ENCODE peak calls at places on chromosomes 6 and 20, in ten cellular contexts. G is AG09319; D is B cell; M is AG08396; E is stimulated activated CD4-positive, alpha-beta T cell treated with anti-CD3 and anti-CD28 coated beads, Interleukin-1b, Interleukin-23, amount 100 ng/mL, for 1 hour; H is activated CD4-positive, CD25-positive, alpha-beta regulatory T cell treated with anti-CD3 and anti-CD28 coated beads, Interleukin-2, amount 50 U/mL, for 72 hours; S is left lobe of liver; Z is stimulated activated effector memory CD8-positive, alpha-beta T cell treated with anti-CD3 and anti-CD28 coated beads, Interleukin-12 subunit alpha, Interleukin-12 subunit beta, amount 100 ng/mL, for 72 hours; U is GM10248; L is EH. F is an unnamed sample.

GRCh38 chr6:125142614-125143013 is 11.0 kb upstream of the TPD52L1 start:
- DNase-seq in Z (no peak), E (no peak), U (no peak), L (peak), S (no peak), M (no peak), G (no peak), D (no peak), H (no peak), F (no peak)

GRCh38 chr6:4853349-4853748 is 77.1 kb downstream of the CDYL start:
- DNase-seq in L (peak), G (no peak), E (no peak), H (no peak), S (no peak), Z (no peak), D (no peak), U (no peak), M (no peak), F (no peak)

GRCh38 chr6:156336096-156336495 is 441.1 kb upstream of the ARID1B start:
- DNase-seq in Z (no peak), G (no peak), L (no peak), U (no peak), E (no peak), M (no peak), D (peak), S (no peak), H (no peak), F (peak)

GRCh38 chr20:56788041-56788670 is 159.1 kb downstream of the TFAP2C start:
- DNase-seq in U (no peak), H (no peak), E (no peak), L (peak), G (peak), D (no peak), M (peak), S (no peak), Z (no peak), F (peak)

GRCh38 chr6:77143659-77144447 is 319.4 kb downstream of the HTR1B start:
- DNase-seq in S (no peak), M (no peak), L (no peak), G (no peak), H (no peak), E (no peak), U (no peak), D (no peak), Z (no peak), F (no peak)

GRCh38 chr6:130849501-130850039 is 22.4 kb downstream of the SMLR1 start:
- DNase-seq in M (no peak), U (no peak), G (no peak), Z (no peak), L (no peak), D (no peak), S (no peak), H (no peak), E (no peak), F (no peak)

GRCh38 chr20:31908016-31908415 is 37.6 kb downstream of the TTLL9 start:
- DNase-seq in G (no peak), L (no peak), Z (no peak), H (no peak), E (no peak), U (no peak), S (no peak), M (no peak), D (no peak), F (no peak)

GRCh38 chr6:35014786-35015185 is 125.7 kb downstream of the ANKS1A start:
- DNase-seq in Z (no peak), M (peak), L (peak), E (no peak), U (no peak), G (no peak), S (no peak), D (no peak), H (no peak), F (no peak)

GRCh38 chr6:118146584-118146983 is 239.5 kb downstream of the SLC35F1 start:
- DNase-seq in L (no peak), D (no peak), E (no peak), H (no peak), Z (no peak), M (no peak), U (no peak), G (no peak), S (no peak), F (no peak)

GRCh38 chr6:128173290-128173689 is 272.4 kb upstream of the THEMIS start:
- DNase-seq in H (no peak), S (no peak), D (no peak), Z (no peak), U (no peak), G (peak), M (no peak), E (no peak), L (peak), F (no peak)

GRCh38 chr6:11366183-11366933 is 133.9 kb upstream of the NEDD9 start:
- DNase-seq in G (no peak), H (no peak), D (peak), M (no peak), U (peak), S (no peak), L (no peak), E (no peak), Z (peak), F (no peak)

GRCh38 chr6:140225587-140226438 is 851.4 kb upstream of the CITED2 start:
- DNase-seq in U (no peak), H (no peak), S (no peak), M (no peak), Z (no peak), G (no peak), D (no peak), L (peak), E (no peak), F (no peak)

GRCh38 chr6:53604623-53605190 is 59.8 kb upstream of the GCLC start:
- DNase-seq in D (no peak), M (no peak), E (no peak), S (no peak), G (no peak), Z (no peak), U (no peak), L (no peak), H (no peak), F (no peak)

GRCh38 chr6:109978174-109979032 is at the start of gene GPR6:
- DNase-seq in E (no peak), S (peak), G (no peak), L (peak), M (peak), H (peak), U (peak), D (peak), Z (peak), F (peak)

GRCh38 chr6:163940705-163941470 is 526.4 kb downstream of the QKI start:
- DNase-seq in U (no peak), D (no peak), Z (no peak), L (peak), G (no peak), E (no peak), S (no peak), M (no peak), H (no peak), F (no peak)

GRCh38 chr6:7414811-7415210 is 25.2 kb downstream of the RIOK1 start:
- DNase-seq in S (no peak), U (no peak), Z (no peak), L (peak), M (peak), D (no peak), G (peak), E (no peak), H (no peak), F (no peak)

GRCh38 chr20:52031574-52032303 is 159.8 kb downstream of the ZFP64 start:
- DNase-seq in G (peak), S (no peak), E (no peak), L (peak), Z (peak), M (peak), U (no peak), D (no peak), H (no peak), F (no peak)

GRCh38 chr6:129603731-129604130 is 106.2 kb downstream of the ARHGAP18 start:
- DNase-seq in E (no peak), H (no peak), U (no peak), L (no peak), Z (no peak), D (no peak), M (no peak), S (no peak), G (no peak), F (no peak)

GRCh38 chr6:41247288-41247865 is 19.2 kb downstream of the TREML4 start:
- DNase-seq in D (no peak), G (no peak), Z (no peak), H (no peak), E (no peak), U (no peak), L (no peak), S (peak), M (no peak), F (no peak)

GRCh38 chr6:145632971-145633370 is 102.3 kb downstream of the EPM2A start:
- DNase-seq in H (no peak), D (no peak), G (no peak), E (no peak), Z (no peak), L (no peak), M (no peak), U (no peak), S (no peak), F (no peak)

GRCh38 chr6:170042596-170043118 is 248.2 kb downstream of the DLL1 start:
- DNase-seq in M (no peak), G (no peak), D (no peak), L (no peak), H (no peak), S (no peak), E (no peak), U (no peak), Z (no peak), F (no peak)

GRCh38 chr6:28139860-28140500 is 1.7 kb upstream of the ZKSCAN8 start:
- DNase-seq in Z (no peak), E (no peak), M (no peak), D (no peak), U (no peak), H (no peak), S (no peak), L (no peak), G (no peak), F (no peak)

GRCh38 chr6:124119591-124119990 is 315.9 kb downstream of the NKAIN2 start:
- DNase-seq in D (no peak), L (no peak), G (no peak), H (no peak), U (no peak), S (no peak), M (no peak), Z (no peak), E (no peak), F (no peak)

GRCh38 chr6:44446626-44447297 is 59.3 kb downstream of the CDC5L start:
- DNase-seq in M (peak), Z (no peak), E (no peak), L (peak), H (no peak), G (no peak), S (no peak), D (no peak), U (no peak), F (no peak)

GRCh38 chr6:160926281-160927276 is 65.0 kb upstream of the MAP3K4 start:
- DNase-seq in G (no peak), L (no peak), D (no peak), M (no peak), S (no peak), U (no peak), E (no peak), H (no peak), Z (no peak), F (no peak)

GRCh38 chr6:136696238-136696637 is 96.0 kb downstream of the MAP3K5 start:
- DNase-seq in E (no peak), S (no peak), H (no peak), Z (no peak), L (peak), D (no peak), G (peak), U (no peak), M (peak), F (no peak)

GRCh38 chr20:40638414-40638813 is 50.6 kb downstream of the MAFB start:
- DNase-seq in L (no peak), E (no peak), U (no peak), H (no peak), M (no peak), S (peak), G (no peak), Z (no peak), D (no peak), F (no peak)

GRCh38 chr20:62774762-62775161 is 21.5 kb upstream of the MRGBP start:
- DNase-seq in U (no peak), S (no peak), E (no peak), G (no peak), H (no peak), Z (no peak), M (no peak), L (no peak), D (no peak), F (no peak)

GRCh38 chr6:135090819-135091218 is 36.2 kb upstream of the HBS1L start:
- DNase-seq in H (no peak), M (no peak), Z (no peak), D (no peak), L (no peak), S (no peak), U (no peak), G (no peak), E (no peak), F (no peak)

GRCh38 chr6:169157474-169158181 is 96.0 kb downstream of the THBS2 start:
- DNase-seq in U (no peak), H (no peak), G (no peak), E (no peak), M (no peak), Z (no peak), L (no peak), S (no peak), D (no peak), F (no peak)

GRCh38 chr20:10430000-10430466 is 4.0 kb downstream of the MKKS start:
- DNase-seq in L (peak), D (no peak), M (no peak), E (no peak), G (no peak), Z (no peak), H (no peak), S (no peak), U (no peak), F (peak)

GRCh38 chr6:168227840-168228239 is 91.7 kb downstream of the DACT2 start:
- DNase-seq in M (no peak), L (no peak), G (no peak), U (no peak), Z (no peak), H (no peak), D (no peak), E (no peak), S (no peak), F (no peak)

GRCh38 chr6:52390361-52390727 is 28.4 kb downstream of the PAQR8 start:
- DNase-seq in H (no peak), D (peak), L (peak), U (peak), Z (peak), M (no peak), G (no peak), E (peak), S (no peak), F (no peak)

GRCh38 chr6:54801669-54802068 is 44.9 kb upstream of the FAM83B start:
- DNase-seq in L (peak), E (no peak), Z (no peak), H (no peak), M (peak), S (no peak), U (no peak), D (no peak), G (peak), F (peak)

GRCh38 chr6:27599859-27600532 is 127.1 kb upstream of the ZNF184 start:
- DNase-seq in H (no peak), Z (no peak), U (no peak), G (no peak), L (no peak), D (no peak), S (no peak), M (no peak), E (no peak), F (no peak)

GRCh38 chr6:142074516-142074915 is 58.2 kb upstream of the GJE1 start:
- DNase-seq in U (no peak), S (no peak), E (no peak), D (no peak), G (no peak), H (no peak), L (no peak), M (no peak), Z (no peak), F (no peak)

GRCh38 chr6:4133941-4134838 is 1.2 kb downstream of the ECI2 start:
- DNase-seq in S (no peak), U (peak), L (peak), M (no peak), G (no peak), H (no peak), E (no peak), Z (no peak), D (peak), F (no peak)

F was measured in A549.